ENCODE peak calls at places on chromosomes 11 and 22, in eight cellular contexts. K, L, Y, H, F, R, P and D are unnamed samples.

GRCh38 chr11:116618461-116618860 is 154.3 kb downstream of the BUD13 start:
- DNase-seq in K (no peak), L (no peak), Y (no peak), H (no peak), F (no peak), R (no peak), P (no peak), D (no peak)

GRCh38 chr11:73402834-73403185 is 26.6 kb downstream of the RELT start:
- DNase-seq in K (no peak), L (no peak), Y (no peak), H (no peak), F (no peak), R (no peak), P (no peak), D (no peak)

GRCh38 chr11:101974255-101974654 is 57.9 kb upstream of the ANGPTL5 start:
- DNase-seq in K (no peak), L (no peak), Y (no peak), H (no peak), F (no peak), R (no peak), P (peak; percentile 31), D (no peak)

GRCh38 chr11:44952082-44952481 is 1.4 kb upstream of the TP53I11 start:
- DNase-seq in K (no peak), L (no peak), Y (no peak), H (no peak), F (no peak), R (no peak), P (no peak), D (no peak)

GRCh38 chr11:110295487-110296225 is 758 bp downstream of the RDX start:
- DNase-seq in K (no peak), L (peak; percentile 24), Y (peak; percentile 67), H (no peak), F (peak; percentile 75), R (peak; percentile 44), P (peak; percentile 75), D (no peak)

GRCh38 chr22:38203090-38203810 is 1.5 kb downstream of the MAFF start:
- DNase-seq in K (no peak), L (no peak), Y (no peak), H (peak; percentile 10), F (peak; percentile 89), R (no peak), P (no peak), D (no peak)

GRCh38 chr11:130693543-130693942 is 222.7 kb downstream of the SNX19 start:
- DNase-seq in K (no peak), L (no peak), Y (no peak), H (no peak), F (no peak), R (no peak), P (no peak), D (no peak)

GRCh38 chr22:33699176-33699575 is 221.1 kb downstream of the LARGE1 start:
- DNase-seq in K (no peak), L (no peak), Y (no peak), H (no peak), F (no peak), R (no peak), P (peak; percentile 48), D (no peak)

GRCh38 chr11:10409207-10409661 is 45.8 kb upstream of the AMPD3 start:
- DNase-seq in K (no peak), L (no peak), Y (no peak), H (no peak), F (no peak), R (no peak), P (no peak), D (no peak)

GRCh38 chr11:94418123-94418770 is 17.0 kb upstream of the GPR83 start:
- DNase-seq in K (no peak), L (no peak), Y (no peak), H (no peak), F (no peak), R (no peak), P (no peak), D (no peak)

GRCh38 chr11:14133381-14133780 is 170.9 kb downstream of the SPON1 start:
- DNase-seq in K (no peak), L (no peak), Y (no peak), H (no peak), F (no peak), R (no peak), P (no peak), D (no peak)

GRCh38 chr22:27337676-27338075 is 463.9 kb downstream of the MN1 start:
- DNase-seq in K (no peak), L (no peak), Y (no peak), H (no peak), F (no peak), R (no peak), P (no peak), D (no peak)

GRCh38 chr11:373716-374551 is 4.6 kb downstream of the B4GALNT4 start:
- DNase-seq in K (no peak), L (no peak), Y (no peak), H (no peak), F (no peak), R (no peak), P (no peak), D (peak; percentile 82)

GRCh38 chr22:37260939-37261338 is 16.9 kb upstream of the RAC2 start:
- DNase-seq in K (peak; percentile 52), L (peak; percentile 48), Y (no peak), H (peak; percentile 51), F (peak; percentile 84), R (peak; percentile 53), P (peak; percentile 84), D (peak; percentile 52)

GRCh38 chr11:58626915-58627483 is 4.5 kb downstream of the CNTF start:
- DNase-seq in K (no peak), L (no peak), Y (no peak), H (no peak), F (no peak), R (no peak), P (no peak), D (no peak)

GRCh38 chr22:38415561-38416321 is 39.3 kb downstream of the KCNJ4 start:
- DNase-seq in K (peak; percentile 52), L (no peak), Y (peak; percentile 36), H (no peak), F (peak; percentile 46), R (no peak), P (no peak), D (peak; percentile 80)

GRCh38 chr11:104076455-104076854 is 40.0 kb downstream of the DDI1 start:
- DNase-seq in K (no peak), L (no peak), Y (no peak), H (no peak), F (no peak), R (no peak), P (no peak), D (no peak)

GRCh38 chr22:20885557-20886323 is 26.9 kb downstream of the SNAP29 start:
- DNase-seq in K (peak; percentile 72), L (no peak), Y (peak; percentile 51), H (peak; percentile 12), F (peak; percentile 91), R (peak; percentile 32), P (peak; percentile 93), D (peak; percentile 91)

GRCh38 chr11:64759722-64760719 is at the start of gene PYGM:
- DNase-seq in K (peak; percentile 56), L (no peak), Y (no peak), H (no peak), F (peak; percentile 47), R (no peak), P (no peak), D (peak; percentile 83)

GRCh38 chr11:20117291-20117690 is 43.0 kb downstream of the DBX1 start:
- DNase-seq in K (no peak), L (no peak), Y (no peak), H (no peak), F (no peak), R (no peak), P (no peak), D (no peak)

GRCh38 chr22:47954107-47954506 is 1191.7 kb downstream of the TBC1D22A start:
- DNase-seq in K (no peak), L (no peak), Y (no peak), H (no peak), F (no peak), R (no peak), P (no peak), D (no peak)

GRCh38 chr22:43002198-43002577 is 12.8 kb downstream of the PACSIN2 start:
- DNase-seq in K (no peak), L (no peak), Y (no peak), H (no peak), F (no peak), R (no peak), P (peak; percentile 16), D (no peak)

GRCh38 chr11:62931501-62932278 is 10.5 kb upstream of the CHRM1 start:
- DNase-seq in K (no peak), L (no peak), Y (no peak), H (no peak), F (no peak), R (no peak), P (no peak), D (peak; percentile 8)